ENCODE peak calls at places on chromosomes 12 and 14, in nine cellular contexts. D, G, V, Y, S, I, C, R and W are unnamed samples.

GRCh38 chr12:131249291-131250027 is 295.8 kb downstream of the ADGRD1 start:
- ATAC-seq in D (no peak), G (no peak), V (no peak), Y (no peak), S (no peak), I (no peak), C (no peak), R (no peak), W (no peak)

GRCh38 chr14:68612049-68612448 is 180.8 kb downstream of the ZFP36L1 start:
- ATAC-seq in D (no peak), G (no peak), V (no peak), Y (no peak), S (no peak), I (no peak), C (peak), R (peak), W (no peak)

GRCh38 chr14:103687712-103688111 is 27.5 kb downstream of the XRCC3 start:
- ATAC-seq in D (no peak), G (no peak), V (no peak), Y (no peak), S (no peak), I (no peak), C (no peak), R (no peak), W (no peak)

GRCh38 chr12:53481957-53482586 is 17.2 kb downstream of the MAP3K12 start:
- ATAC-seq in D (peak), G (no peak), V (no peak), Y (no peak), S (peak), I (peak), C (no peak), R (no peak), W (peak)

GRCh38 chr12:110352401-110352800 is 51.1 kb downstream of the ANAPC7 start:
- ATAC-seq in D (no peak), G (no peak), V (no peak), Y (no peak), S (no peak), I (no peak), C (no peak), R (no peak), W (no peak)

GRCh38 chr14:55272922-55273321 is 1.7 kb downstream of the FBXO34 start:
- ATAC-seq in D (no peak), G (no peak), V (peak), Y (no peak), S (no peak), I (no peak), C (no peak), R (no peak), W (no peak)

GRCh38 chr12:100229036-100229635 is 28.5 kb downstream of the ACTR6 start:
- ATAC-seq in D (peak), G (no peak), V (peak), Y (peak), S (no peak), I (no peak), C (no peak), R (peak), W (peak)

GRCh38 chr12:15088115-15088514 is 115.3 kb downstream of the PDE6H start:
- ATAC-seq in D (no peak), G (peak), V (no peak), Y (peak), S (peak), I (peak), C (no peak), R (no peak), W (no peak)

GRCh38 chr14:26204954-26205479 is 392.8 kb downstream of the NOVA1 start:
- ATAC-seq in D (peak), G (no peak), V (no peak), Y (no peak), S (no peak), I (no peak), C (peak), R (peak), W (peak)

GRCh38 chr12:57631566-57632368 is 1.2 kb downstream of the B4GALNT1 start:
- ATAC-seq in D (no peak), G (peak), V (peak), Y (peak), S (no peak), I (peak), C (peak), R (peak), W (peak)

GRCh38 chr14:74825008-74825407 is 50.9 kb downstream of the PROX2 start:
- ATAC-seq in D (no peak), G (no peak), V (peak), Y (no peak), S (no peak), I (no peak), C (no peak), R (no peak), W (peak)

GRCh38 chr14:97224016-97224415 is 426.8 kb downstream of the VRK1 start:
- ATAC-seq in D (no peak), G (no peak), V (no peak), Y (no peak), S (no peak), I (no peak), C (no peak), R (no peak), W (no peak)

GRCh38 chr12:112988224-112988623 is 9.9 kb downstream of the OAS2 start:
- ATAC-seq in D (no peak), G (peak), V (no peak), Y (peak), S (peak), I (no peak), C (no peak), R (no peak), W (no peak)

GRCh38 chr14:62126885-62127478 is 364.8 kb downstream of the SNAPC1 start:
- ATAC-seq in D (peak), G (peak), V (peak), Y (peak), S (no peak), I (peak), C (peak), R (peak), W (peak)

GRCh38 chr12:97061164-97061563 is 154.1 kb downstream of the NEDD1 start:
- ATAC-seq in D (no peak), G (no peak), V (no peak), Y (no peak), S (no peak), I (no peak), C (no peak), R (no peak), W (no peak)

GRCh38 chr12:124318336-124319020 is 23.6 kb downstream of the RFLNA start:
- ATAC-seq in D (no peak), G (no peak), V (no peak), Y (no peak), S (no peak), I (no peak), C (no peak), R (no peak), W (no peak)

GRCh38 chr12:107287436-107288413 is 194.4 kb upstream of the CRY1 start:
- ATAC-seq in D (peak), G (peak), V (no peak), Y (peak), S (peak), I (no peak), C (no peak), R (no peak), W (no peak)

GRCh38 chr12:111406474-111407370 is 999 bp downstream of the SH2B3 start:
- ATAC-seq in D (no peak), G (peak), V (no peak), Y (peak), S (no peak), I (peak), C (no peak), R (no peak), W (no peak)

GRCh38 chr12:80710727-80711066 is 3.3 kb downstream of the MYF6 start:
- ATAC-seq in D (no peak), G (no peak), V (no peak), Y (no peak), S (no peak), I (no peak), C (no peak), R (no peak), W (peak)

GRCh38 chr14:77598366-77599050 is 17.9 kb downstream of the SPTLC2 start:
- ATAC-seq in D (no peak), G (peak), V (no peak), Y (peak), S (peak), I (peak), C (no peak), R (peak), W (no peak)

GRCh38 chr12:64621257-64621942 is 11.1 kb downstream of the RASSF3 start:
- ATAC-seq in D (no peak), G (no peak), V (peak), Y (no peak), S (no peak), I (peak), C (no peak), R (no peak), W (no peak)

GRCh38 chr12:94769746-94770396 is 119.5 kb upstream of the TMCC3 start:
- ATAC-seq in D (no peak), G (no peak), V (no peak), Y (no peak), S (no peak), I (no peak), C (no peak), R (no peak), W (no peak)

GRCh38 chr14:40987481-40987880 is 619.2 kb upstream of the LRFN5 start:
- ATAC-seq in D (no peak), G (no peak), V (no peak), Y (no peak), S (no peak), I (no peak), C (no peak), R (no peak), W (peak)

GRCh38 chr14:32703246-32703645 is 235.4 kb upstream of the NPAS3 start:
- ATAC-seq in D (no peak), G (no peak), V (no peak), Y (no peak), S (no peak), I (no peak), C (peak), R (peak), W (no peak)

GRCh38 chr14:76687611-76688372 is 73.5 kb upstream of the VASH1 start:
- ATAC-seq in D (no peak), G (no peak), V (no peak), Y (no peak), S (no peak), I (no peak), C (no peak), R (no peak), W (no peak)